ENCODE peak calls at places on chromosomes 5 and 9, in four cellular contexts. V is uterus, X is HepG2, W is H1. N is an unnamed sample.

GRCh38 chr9:75274781-75275180 is 186.5 kb downstream of the OSTF1 start:
- DNase-seq in X (no peak), W (no peak), V (no peak), N (no peak)

GRCh38 chr5:140037012-140037411 is 6.1 kb downstream of the NRG2 start:
- DNase-seq in X (no peak), W (no peak), V (no peak), N (no peak)

GRCh38 chr5:178063277-178063676 is 50.1 kb upstream of the N4BP3 start:
- DNase-seq in X (no peak), V (no peak), W (no peak), N (no peak)

GRCh38 chr5:135473956-135474670 is 22.0 kb upstream of the TIFAB start:
- DNase-seq in W (no peak), V (no peak), X (no peak), N (no peak)

GRCh38 chr9:91658513-91659105 is 235.0 kb upstream of the NFIL3 start:
- DNase-seq in W (no peak), X (no peak), V (no peak), N (no peak)

GRCh38 chr5:53679261-53679660 is 118.8 kb downstream of the NDUFS4 start:
- DNase-seq in X (no peak), W (no peak), V (no peak), N (no peak)

GRCh38 chr9:3468407-3469205 is 57.2 kb downstream of the RFX3 start:
- DNase-seq in V (no peak), W (no peak), X (no peak), N (no peak)

GRCh38 chr5:139669681-139670368 is 21.7 kb downstream of the CXXC5 start:
- DNase-seq in V (no peak), X (peak), W (no peak), N (peak)

GRCh38 chr9:100084145-100084478 is 14.7 kb downstream of the ERP44 start:
- DNase-seq in X (no peak), W (no peak), V (no peak), N (peak)

GRCh38 chr5:142862585-142862984 is 92.4 kb downstream of the ARHGAP26 start:
- DNase-seq in W (no peak), V (peak), X (no peak), N (no peak)

GRCh38 chr5:162068412-162068811 is 839 bp downstream of the GABRG2 start:
- DNase-seq in X (peak), V (no peak), W (peak), N (peak)

GRCh38 chr5:132082329-132083023 is 8.9 kb downstream of the CSF2 start:
- DNase-seq in X (no peak), W (no peak), V (no peak), N (no peak)

GRCh38 chr5:175254155-175254554 is 189.8 kb downstream of the DRD1 start:
- DNase-seq in V (no peak), W (no peak), X (no peak), N (no peak)

GRCh38 chr5:32029291-32029690 is 144.8 kb downstream of the GOLPH3 start:
- DNase-seq in W (no peak), V (no peak), X (no peak), N (no peak)

GRCh38 chr5:172162348-172162747 is 25.7 kb downstream of the STK10 start:
- DNase-seq in X (peak), V (no peak), W (no peak), N (peak)

GRCh38 chr5:58198330-58198729 is 261.6 kb downstream of the PLK2 start:
- DNase-seq in X (no peak), W (no peak), V (no peak), N (no peak)

GRCh38 chr5:41929035-41929434 is 4.0 kb downstream of the FBXO4 start:
- DNase-seq in V (no peak), X (peak), W (no peak), N (no peak)

GRCh38 chr9:96566401-96567202 is 53.0 kb downstream of the CDC14B start:
- DNase-seq in W (peak), X (peak), V (peak), N (peak)

GRCh38 chr5:161548472-161549094 is 2.1 kb upstream of the GABRB2 start:
- DNase-seq in W (peak), V (no peak), X (no peak), N (no peak)

GRCh38 chr9:99430301-99430700 is 208.2 kb downstream of the SEC61B start:
- DNase-seq in X (no peak), W (no peak), V (no peak), N (no peak)

GRCh38 chr5:113569396-113569795 is 55.9 kb downstream of the YTHDC2 start:
- DNase-seq in X (no peak), W (no peak), V (no peak), N (no peak)

GRCh38 chr9:94935396-94935795 is 208.9 kb downstream of the AOPEP start:
- DNase-seq in W (no peak), V (no peak), X (no peak), N (no peak)

GRCh38 chr5:141986072-141986471 is 17.2 kb downstream of the RNF14 start:
- DNase-seq in W (no peak), X (peak), V (no peak), N (no peak)

GRCh38 chr5:126052120-126052519 is 371.1 kb upstream of the GRAMD2B start:
- DNase-seq in X (no peak), V (no peak), W (no peak), N (no peak)

GRCh38 chr9:87799503-87799902 is 73.6 kb downstream of the CTSL start:
- DNase-seq in W (no peak), X (no peak), V (no peak), N (no peak)

GRCh38 chr5:76473676-76474075 is 70.6 kb downstream of the IQGAP2 start:
- DNase-seq in W (no peak), V (no peak), X (no peak), N (no peak)

GRCh38 chr9:124280176-124280691 is 22.5 kb downstream of the NEK6 start:
- DNase-seq in X (no peak), W (no peak), V (peak), N (no peak)

GRCh38 chr5:34538026-34538672 is 118.0 kb upstream of the RAI14 start:
- DNase-seq in W (no peak), V (no peak), X (no peak), N (peak)

GRCh38 chr5:157068785-157069184 is 9.9 kb upstream of the HAVCR1 start:
- DNase-seq in V (no peak), W (no peak), X (no peak), N (no peak)
- TF ChIP-seq POLR2A in V (no peak), W (no peak), X (no peak), N (no peak)

GRCh38 chr5:14216902-14217301 is 73.8 kb downstream of the TRIO start:
- DNase-seq in W (no peak), X (peak), V (no peak), N (no peak)

GRCh38 chr5:14218011-14218410 is 74.9 kb downstream of the TRIO start:
- DNase-seq in V (no peak), W (no peak), X (no peak), N (no peak)

GRCh38 chr5:14218480-14218879 is 75.3 kb downstream of the TRIO start:
- DNase-seq in V (no peak), W (no peak), X (no peak), N (no peak)

GRCh38 chr5:14216372-14216771 is 73.2 kb downstream of the TRIO start:
- DNase-seq in W (no peak), V (no peak), X (no peak), N (no peak)

DNA sequence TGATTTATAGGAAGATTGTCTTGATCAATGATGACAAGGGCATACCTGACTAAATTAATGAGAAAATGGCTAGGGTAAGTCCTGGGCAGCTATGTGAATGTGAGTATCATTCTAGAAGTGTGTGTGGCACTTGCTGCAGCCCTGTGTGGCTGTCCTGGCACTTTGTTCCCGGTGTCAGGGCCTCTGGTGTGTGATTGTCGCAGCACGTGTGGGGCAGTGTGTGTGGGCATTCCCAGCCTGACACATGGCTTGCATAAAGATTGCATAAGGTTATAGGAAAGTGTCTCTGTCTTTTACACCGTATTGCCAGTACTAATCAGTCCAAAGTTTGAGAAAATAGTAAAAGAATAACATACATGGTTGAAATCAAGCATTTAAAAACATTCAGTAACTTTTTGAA is 74.4 kb downstream of the TRIO start:
- DNase-seq in X (no peak), V (no peak), W (no peak), N (no peak)
- TF ChIP-seq POLR2A in X (no peak), V (no peak), W (no peak), N (no peak)

DNA sequence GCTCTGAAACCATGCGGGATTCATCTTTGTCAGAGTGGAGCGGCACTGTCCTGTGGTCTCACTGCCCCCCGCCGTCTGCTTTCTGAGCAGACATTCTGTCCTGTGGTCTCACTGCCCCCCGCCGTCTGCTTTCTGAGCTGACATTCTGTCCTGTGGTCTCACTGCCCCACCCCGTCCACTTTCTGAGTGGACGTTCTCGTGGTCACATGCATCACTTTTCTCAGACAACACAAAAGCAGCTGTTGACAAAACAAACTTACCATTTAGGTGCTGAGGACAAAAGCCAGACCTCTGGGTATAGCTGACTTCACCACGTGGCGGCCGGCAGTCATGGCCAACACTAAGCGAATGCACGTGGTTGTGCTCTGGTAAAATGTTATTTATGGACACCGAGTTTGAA is 2.8 kb downstream of the LRRC14B start:
- DNase-seq in W (no peak), X (no peak), V (no peak), N (no peak)
- TF ChIP-seq POLR2A in W (no peak), X (no peak), V (no peak), N (no peak)

GRCh38 chr9:134455951-134456739 is 129.9 kb downstream of the RXRA start:
- DNase-seq in X (no peak), W (no peak), V (peak), N (peak)
- TF ChIP-seq POLR2A in X (no peak), W (no peak), V (peak), N (no peak)

DNA sequence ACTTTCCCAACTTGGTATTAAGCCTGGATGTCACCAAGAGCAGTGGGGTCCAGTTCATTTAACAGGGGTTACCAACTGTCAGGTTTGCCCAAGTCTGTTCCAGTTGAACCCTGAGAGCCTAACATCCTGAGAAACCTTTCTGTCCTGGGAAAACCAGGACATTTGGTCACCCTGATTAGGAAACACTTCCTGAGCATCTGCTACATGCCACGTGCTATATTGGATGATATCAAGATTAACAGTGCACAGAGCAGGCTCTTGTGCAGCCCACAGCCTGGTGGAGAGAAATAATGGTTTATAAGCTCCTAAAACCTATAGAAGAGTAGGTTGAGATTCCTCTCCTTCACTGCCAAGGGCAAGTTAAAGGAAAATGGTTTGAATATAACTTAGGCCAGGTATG is 102.9 kb upstream of the RAD23B start:
- DNase-seq in V (no peak), X (no peak), W (no peak), N (no peak)
- TF ChIP-seq POLR2A in V (no peak), X (no peak), W (no peak), N (no peak)

N was measured in erythroblast.